ENCODE peak calls at places on chromosomes 13 and 19, in ten cellular contexts. One of them, this sample, is unnamed.

GRCh38 chr13:96104516-96104915 is 14.6 kb downstream of the HS6ST3 start:
- DNase-seq in Daoy: no peak
- DNase-seq in foreskin fibroblast: no peak
- DNase-seq in stimulated activated CD4-positive, alpha-beta T cell treated with anti-CD3 and anti-CD28 coated beads, Interleukin-15, amount 100 ng/mL, for 1 hour: no peak
- DNase-seq in NCI-H2081: no peak
- DNase-seq in left cardiac atrium: no peak
- DNase-seq in cardiac fibroblast: no peak
- DNase-seq in HT-29: no peak
- DNase-seq in substantia nigra: no peak
- DNase-seq in A172: no peak
- DNase-seq in this sample: no peak

GRCh38 chr19:7550987-7551761 is 15.7 kb downstream of the PNPLA6 start:
- DNase-seq in Daoy: peak
- DNase-seq in A172: no peak
- DNase-seq in foreskin fibroblast: peak
- DNase-seq in cardiac fibroblast: peak
- DNase-seq in HT-29: peak
- DNase-seq in left cardiac atrium: peak
- DNase-seq in substantia nigra: peak
- DNase-seq in NCI-H2081: peak
- DNase-seq in stimulated activated CD4-positive, alpha-beta T cell treated with anti-CD3 and anti-CD28 coated beads, Interleukin-15, amount 100 ng/mL, for 1 hour: no peak
- DNase-seq in this sample: no peak

GRCh38 chr13:33284016-33284415 is 1.5 kb downstream of the STARD13 start:
- DNase-seq in HT-29: no peak
- DNase-seq in Daoy: no peak
- DNase-seq in cardiac fibroblast: peak
- DNase-seq in substantia nigra: no peak
- DNase-seq in A172: no peak
- DNase-seq in foreskin fibroblast: peak
- DNase-seq in NCI-H2081: no peak
- DNase-seq in left cardiac atrium: no peak
- DNase-seq in stimulated activated CD4-positive, alpha-beta T cell treated with anti-CD3 and anti-CD28 coated beads, Interleukin-15, amount 100 ng/mL, for 1 hour: no peak
- DNase-seq in this sample: no peak

GRCh38 chr13:104592127-104592526 is 1525.9 kb upstream of the SLC10A2 start:
- DNase-seq in Daoy: peak
- DNase-seq in A172: peak
- DNase-seq in stimulated activated CD4-positive, alpha-beta T cell treated with anti-CD3 and anti-CD28 coated beads, Interleukin-15, amount 100 ng/mL, for 1 hour: no peak
- DNase-seq in NCI-H2081: no peak
- DNase-seq in foreskin fibroblast: peak
- DNase-seq in substantia nigra: no peak
- DNase-seq in HT-29: peak
- DNase-seq in left cardiac atrium: no peak
- DNase-seq in cardiac fibroblast: peak
- DNase-seq in this sample: no peak

GRCh38 chr19:4497770-4498389 is 20.4 kb downstream of the PLIN4 start:
- DNase-seq in foreskin fibroblast: no peak
- DNase-seq in A172: no peak
- DNase-seq in substantia nigra: no peak
- DNase-seq in Daoy: no peak
- DNase-seq in stimulated activated CD4-positive, alpha-beta T cell treated with anti-CD3 and anti-CD28 coated beads, Interleukin-15, amount 100 ng/mL, for 1 hour: no peak
- DNase-seq in HT-29: no peak
- DNase-seq in NCI-H2081: no peak
- DNase-seq in left cardiac atrium: no peak
- DNase-seq in cardiac fibroblast: no peak
- DNase-seq in this sample: no peak

GRCh38 chr13:74134777-74135305 is 637 bp upstream of the KLF12 start:
- DNase-seq in cardiac fibroblast: no peak
- DNase-seq in Daoy: peak
- DNase-seq in HT-29: peak
- DNase-seq in left cardiac atrium: peak
- DNase-seq in substantia nigra: peak
- DNase-seq in A172: peak
- DNase-seq in NCI-H2081: peak
- DNase-seq in foreskin fibroblast: peak
- DNase-seq in stimulated activated CD4-positive, alpha-beta T cell treated with anti-CD3 and anti-CD28 coated beads, Interleukin-15, amount 100 ng/mL, for 1 hour: peak
- DNase-seq in this sample: peak

GRCh38 chr13:111046590-111047141 is 68.4 kb upstream of the ARHGEF7 start:
- DNase-seq in foreskin fibroblast: peak
- DNase-seq in HT-29: no peak
- DNase-seq in Daoy: no peak
- DNase-seq in stimulated activated CD4-positive, alpha-beta T cell treated with anti-CD3 and anti-CD28 coated beads, Interleukin-15, amount 100 ng/mL, for 1 hour: no peak
- DNase-seq in left cardiac atrium: no peak
- DNase-seq in cardiac fibroblast: peak
- DNase-seq in NCI-H2081: no peak
- DNase-seq in substantia nigra: no peak
- DNase-seq in A172: peak
- DNase-seq in this sample: no peak

GRCh38 chr19:16587031-16588023 is 15.1 kb upstream of the SLC35E1 start:
- DNase-seq in stimulated activated CD4-positive, alpha-beta T cell treated with anti-CD3 and anti-CD28 coated beads, Interleukin-15, amount 100 ng/mL, for 1 hour: no peak
- DNase-seq in cardiac fibroblast: peak
- DNase-seq in left cardiac atrium: no peak
- DNase-seq in NCI-H2081: no peak
- DNase-seq in substantia nigra: no peak
- DNase-seq in Daoy: peak
- DNase-seq in foreskin fibroblast: peak
- DNase-seq in HT-29: no peak
- DNase-seq in A172: peak
- DNase-seq in this sample: peak

GRCh38 chr19:8332976-8333770 is 9.9 kb downstream of the KANK3 start:
- DNase-seq in stimulated activated CD4-positive, alpha-beta T cell treated with anti-CD3 and anti-CD28 coated beads, Interleukin-15, amount 100 ng/mL, for 1 hour: no peak
- DNase-seq in HT-29: no peak
- DNase-seq in left cardiac atrium: peak
- DNase-seq in foreskin fibroblast: no peak
- DNase-seq in Daoy: no peak
- DNase-seq in NCI-H2081: no peak
- DNase-seq in cardiac fibroblast: no peak
- DNase-seq in substantia nigra: no peak
- DNase-seq in A172: no peak
- DNase-seq in this sample: no peak

GRCh38 chr19:34676697-34677385 is at the start of gene SCGB2B2:
- DNase-seq in foreskin fibroblast: no peak
- DNase-seq in A172: no peak
- DNase-seq in cardiac fibroblast: no peak
- DNase-seq in HT-29: no peak
- DNase-seq in NCI-H2081: peak
- DNase-seq in left cardiac atrium: peak
- DNase-seq in Daoy: no peak
- DNase-seq in substantia nigra: peak
- DNase-seq in stimulated activated CD4-positive, alpha-beta T cell treated with anti-CD3 and anti-CD28 coated beads, Interleukin-15, amount 100 ng/mL, for 1 hour: peak
- DNase-seq in this sample: no peak

GRCh38 chr19:45177817-45178261 is at the start of gene TRAPPC6A:
- DNase-seq in left cardiac atrium: no peak
- DNase-seq in foreskin fibroblast: peak
- DNase-seq in HT-29: no peak
- DNase-seq in substantia nigra: no peak
- DNase-seq in A172: no peak
- DNase-seq in cardiac fibroblast: peak
- DNase-seq in Daoy: peak
- DNase-seq in stimulated activated CD4-positive, alpha-beta T cell treated with anti-CD3 and anti-CD28 coated beads, Interleukin-15, amount 100 ng/mL, for 1 hour: no peak
- DNase-seq in NCI-H2081: no peak
- DNase-seq in this sample: no peak

GRCh38 chr13:50080158-50080855 is 65.1 kb downstream of the KCNRG start:
- DNase-seq in substantia nigra: no peak
- DNase-seq in A172: no peak
- DNase-seq in HT-29: no peak
- DNase-seq in stimulated activated CD4-positive, alpha-beta T cell treated with anti-CD3 and anti-CD28 coated beads, Interleukin-15, amount 100 ng/mL, for 1 hour: no peak
- DNase-seq in cardiac fibroblast: peak
- DNase-seq in left cardiac atrium: no peak
- DNase-seq in foreskin fibroblast: peak
- DNase-seq in Daoy: peak
- DNase-seq in NCI-H2081: peak
- DNase-seq in this sample: no peak

GRCh38 chr19:4379383-4380253 is 20.7 kb downstream of the SH3GL1 start:
- DNase-seq in Daoy: peak
- DNase-seq in A172: peak
- DNase-seq in cardiac fibroblast: peak
- DNase-seq in foreskin fibroblast: no peak
- DNase-seq in stimulated activated CD4-positive, alpha-beta T cell treated with anti-CD3 and anti-CD28 coated beads, Interleukin-15, amount 100 ng/mL, for 1 hour: no peak
- DNase-seq in substantia nigra: no peak
- DNase-seq in left cardiac atrium: peak
- DNase-seq in HT-29: peak
- DNase-seq in NCI-H2081: peak
- DNase-seq in this sample: no peak

GRCh38 chr19:50725218-50725931 is 2.2 kb downstream of the CLEC11A start:
- DNase-seq in A172: no peak
- DNase-seq in cardiac fibroblast: no peak
- DNase-seq in foreskin fibroblast: no peak
- DNase-seq in stimulated activated CD4-positive, alpha-beta T cell treated with anti-CD3 and anti-CD28 coated beads, Interleukin-15, amount 100 ng/mL, for 1 hour: no peak
- DNase-seq in NCI-H2081: no peak
- DNase-seq in HT-29: peak
- DNase-seq in left cardiac atrium: no peak
- DNase-seq in substantia nigra: no peak
- DNase-seq in Daoy: no peak
- DNase-seq in this sample: no peak

GRCh38 chr13:33519561-33520479 is 234.3 kb upstream of the STARD13 start:
- DNase-seq in stimulated activated CD4-positive, alpha-beta T cell treated with anti-CD3 and anti-CD28 coated beads, Interleukin-15, amount 100 ng/mL, for 1 hour: no peak
- DNase-seq in Daoy: peak
- DNase-seq in left cardiac atrium: no peak
- DNase-seq in A172: no peak
- DNase-seq in NCI-H2081: no peak
- DNase-seq in cardiac fibroblast: peak
- DNase-seq in substantia nigra: no peak
- DNase-seq in foreskin fibroblast: peak
- DNase-seq in HT-29: no peak
- DNase-seq in this sample: no peak

GRCh38 chr19:54172764-54173699 is at the start of gene TMC4:
- DNase-seq in Daoy: no peak
- DNase-seq in substantia nigra: no peak
- DNase-seq in A172: peak
- DNase-seq in NCI-H2081: peak
- DNase-seq in foreskin fibroblast: no peak
- DNase-seq in stimulated activated CD4-positive, alpha-beta T cell treated with anti-CD3 and anti-CD28 coated beads, Interleukin-15, amount 100 ng/mL, for 1 hour: no peak
- DNase-seq in left cardiac atrium: no peak
- DNase-seq in HT-29: peak
- DNase-seq in cardiac fibroblast: no peak
- DNase-seq in this sample: no peak

GRCh38 chr13:65679240-65679639 is 1550.9 kb downstream of the PCDH9 start:
- DNase-seq in HT-29: no peak
- DNase-seq in substantia nigra: no peak
- DNase-seq in foreskin fibroblast: peak
- DNase-seq in stimulated activated CD4-positive, alpha-beta T cell treated with anti-CD3 and anti-CD28 coated beads, Interleukin-15, amount 100 ng/mL, for 1 hour: no peak
- DNase-seq in A172: no peak
- DNase-seq in Daoy: no peak
- DNase-seq in NCI-H2081: no peak
- DNase-seq in cardiac fibroblast: peak
- DNase-seq in left cardiac atrium: no peak
- DNase-seq in this sample: no peak

GRCh38 chr19:55224038-55224665 is 4.4 kb downstream of the TMEM86B start:
- DNase-seq in HT-29: no peak
- DNase-seq in A172: no peak
- DNase-seq in foreskin fibroblast: no peak
- DNase-seq in Daoy: no peak
- DNase-seq in NCI-H2081: no peak
- DNase-seq in stimulated activated CD4-positive, alpha-beta T cell treated with anti-CD3 and anti-CD28 coated beads, Interleukin-15, amount 100 ng/mL, for 1 hour: no peak
- DNase-seq in substantia nigra: no peak
- DNase-seq in cardiac fibroblast: no peak
- DNase-seq in left cardiac atrium: no peak
- DNase-seq in this sample: no peak

GRCh38 chr13:83333614-83334388 is 548.5 kb downstream of the SLITRK1 start:
- DNase-seq in HT-29: no peak
- DNase-seq in A172: no peak
- DNase-seq in substantia nigra: no peak
- DNase-seq in Daoy: no peak
- DNase-seq in left cardiac atrium: no peak
- DNase-seq in foreskin fibroblast: no peak
- DNase-seq in stimulated activated CD4-positive, alpha-beta T cell treated with anti-CD3 and anti-CD28 coated beads, Interleukin-15, amount 100 ng/mL, for 1 hour: no peak
- DNase-seq in NCI-H2081: no peak
- DNase-seq in cardiac fibroblast: no peak
- DNase-seq in this sample: no peak

GRCh38 chr19:57334191-57334590 is 13.9 kb downstream of the ZNF543 start:
- DNase-seq in cardiac fibroblast: peak
- DNase-seq in Daoy: no peak
- DNase-seq in substantia nigra: no peak
- DNase-seq in HT-29: no peak
- DNase-seq in NCI-H2081: no peak
- DNase-seq in left cardiac atrium: no peak
- DNase-seq in A172: no peak
- DNase-seq in foreskin fibroblast: peak
- DNase-seq in stimulated activated CD4-positive, alpha-beta T cell treated with anti-CD3 and anti-CD28 coated beads, Interleukin-15, amount 100 ng/mL, for 1 hour: no peak
- DNase-seq in this sample: no peak

GRCh38 chr13:50707533-50708096 is 135.9 kb downstream of the DLEU7 start:
- DNase-seq in A172: no peak
- DNase-seq in NCI-H2081: no peak
- DNase-seq in stimulated activated CD4-positive, alpha-beta T cell treated with anti-CD3 and anti-CD28 coated beads, Interleukin-15, amount 100 ng/mL, for 1 hour: no peak
- DNase-seq in Daoy: no peak
- DNase-seq in left cardiac atrium: no peak
- DNase-seq in HT-29: no peak
- DNase-seq in cardiac fibroblast: no peak
- DNase-seq in foreskin fibroblast: no peak
- DNase-seq in substantia nigra: no peak
- DNase-seq in this sample: no peak

GRCh38 chr13:107669356-107669755 is 546.0 kb downstream of the LIG4 start:
- DNase-seq in foreskin fibroblast: no peak
- DNase-seq in HT-29: no peak
- DNase-seq in Daoy: no peak
- DNase-seq in A172: peak
- DNase-seq in stimulated activated CD4-positive, alpha-beta T cell treated with anti-CD3 and anti-CD28 coated beads, Interleukin-15, amount 100 ng/mL, for 1 hour: no peak
- DNase-seq in cardiac fibroblast: peak
- DNase-seq in NCI-H2081: peak
- DNase-seq in left cardiac atrium: no peak
- DNase-seq in substantia nigra: no peak
- DNase-seq in this sample: no peak

GRCh38 chr13:25501231-25501630 is 129.5 kb downstream of the ATP8A2 start:
- DNase-seq in stimulated activated CD4-positive, alpha-beta T cell treated with anti-CD3 and anti-CD28 coated beads, Interleukin-15, amount 100 ng/mL, for 1 hour: no peak
- DNase-seq in A172: no peak
- DNase-seq in left cardiac atrium: no peak
- DNase-seq in substantia nigra: no peak
- DNase-seq in foreskin fibroblast: no peak
- DNase-seq in cardiac fibroblast: no peak
- DNase-seq in NCI-H2081: no peak
- DNase-seq in Daoy: no peak
- DNase-seq in HT-29: no peak
- DNase-seq in this sample: no peak

GRCh38 chr13:112828082-112828699 is 138.4 kb downstream of the ATP11A start:
- DNase-seq in A172: no peak
- DNase-seq in cardiac fibroblast: no peak
- DNase-seq in substantia nigra: no peak
- DNase-seq in NCI-H2081: no peak
- DNase-seq in left cardiac atrium: no peak
- DNase-seq in HT-29: no peak
- DNase-seq in stimulated activated CD4-positive, alpha-beta T cell treated with anti-CD3 and anti-CD28 coated beads, Interleukin-15, amount 100 ng/mL, for 1 hour: no peak
- DNase-seq in foreskin fibroblast: no peak
- DNase-seq in Daoy: no peak
- DNase-seq in this sample: no peak

GRCh38 chr13:32266130-32266529 is 49.0 kb downstream of the ZAR1L start:
- DNase-seq in foreskin fibroblast: no peak
- DNase-seq in cardiac fibroblast: no peak
- DNase-seq in Daoy: no peak
- DNase-seq in NCI-H2081: no peak
- DNase-seq in A172: no peak
- DNase-seq in substantia nigra: no peak
- DNase-seq in stimulated activated CD4-positive, alpha-beta T cell treated with anti-CD3 and anti-CD28 coated beads, Interleukin-15, amount 100 ng/mL, for 1 hour: no peak
- DNase-seq in left cardiac atrium: no peak
- DNase-seq in HT-29: no peak
- DNase-seq in this sample: no peak

GRCh38 chr13:98766120-98766519 is 13.6 kb upstream of the SLC15A1 start:
- DNase-seq in Daoy: no peak
- DNase-seq in NCI-H2081: no peak
- DNase-seq in stimulated activated CD4-positive, alpha-beta T cell treated with anti-CD3 and anti-CD28 coated beads, Interleukin-15, amount 100 ng/mL, for 1 hour: no peak
- DNase-seq in foreskin fibroblast: no peak
- DNase-seq in left cardiac atrium: no peak
- DNase-seq in A172: no peak
- DNase-seq in cardiac fibroblast: no peak
- DNase-seq in substantia nigra: no peak
- DNase-seq in HT-29: no peak
- DNase-seq in this sample: no peak

GRCh38 chr19:4519521-4520277 is 1.4 kb upstream of the PLIN4 start:
- DNase-seq in HT-29: peak
- DNase-seq in Daoy: peak
- DNase-seq in cardiac fibroblast: no peak
- DNase-seq in substantia nigra: no peak
- DNase-seq in left cardiac atrium: peak
- DNase-seq in foreskin fibroblast: no peak
- DNase-seq in A172: no peak
- DNase-seq in stimulated activated CD4-positive, alpha-beta T cell treated with anti-CD3 and anti-CD28 coated beads, Interleukin-15, amount 100 ng/mL, for 1 hour: no peak
- DNase-seq in NCI-H2081: peak
- DNase-seq in this sample: no peak

GRCh38 chr19:3029070-3029923 is at the start of gene TLE2:
- DNase-seq in left cardiac atrium: no peak
- DNase-seq in cardiac fibroblast: no peak
- DNase-seq in foreskin fibroblast: no peak
- DNase-seq in HT-29: no peak
- DNase-seq in NCI-H2081: no peak
- DNase-seq in A172: no peak
- DNase-seq in stimulated activated CD4-positive, alpha-beta T cell treated with anti-CD3 and anti-CD28 coated beads, Interleukin-15, amount 100 ng/mL, for 1 hour: no peak
- DNase-seq in substantia nigra: no peak
- DNase-seq in Daoy: no peak
- DNase-seq in this sample: no peak